ENCODE peak calls at places on chromosome 18, in four cellular contexts. T is HepG2, M is GM12878, U is K562. O is an unnamed sample.

GRCh38 chr18:63292844-63293683 is 26.5 kb downstream of the BCL2 start:
- DNase-seq in T (no peak), U (no peak), M (no peak), O (no peak)

GRCh38 chr18:47075098-47075883 is 39.9 kb upstream of the ELOA2 start:
- DNase-seq in U (no peak), T (no peak), M (no peak), O (no peak)

GRCh38 chr18:63363951-63364350 is 3.1 kb downstream of the KDSR start:
- DNase-seq in U (no peak), T (no peak), M (no peak), O (no peak)

GRCh38 chr18:36610716-36611115 is 218.1 kb downstream of the TPGS2 start:
- DNase-seq in T (no peak), M (no peak), U (no peak), O (no peak)

GRCh38 chr18:7735194-7735593 is 168.1 kb downstream of the PTPRM start:
- DNase-seq in T (no peak), U (no peak), M (no peak), O (no peak)

GRCh38 chr18:55401638-55402191 is 186.3 kb downstream of the TCF4 start:
- DNase-seq in T (peak), U (no peak), M (no peak), O (no peak)

GRCh38 chr18:8616026-8616401 is 6.8 kb downstream of the RAB12 start:
- DNase-seq in M (no peak), T (peak), U (no peak), O (no peak)

GRCh38 chr18:63762518-63762917 is 12.7 kb upstream of the SERPINB7 start:
- DNase-seq in M (no peak), T (no peak), U (no peak), O (no peak)

GRCh38 chr18:45049548-45050307 is 369.0 kb downstream of the SETBP1 start:
- DNase-seq in U (no peak), T (no peak), M (no peak), O (no peak)

GRCh38 chr18:48835745-48836191 is 115.0 kb downstream of the SMAD7 start:
- DNase-seq in T (no peak), M (no peak), U (no peak), O (no peak)

GRCh38 chr18:48833701-48834394 is 116.9 kb downstream of the SMAD7 start:
- DNase-seq in U (no peak), T (no peak), M (no peak), O (no peak)

GRCh38 chr18:48832961-48833700 is 117.6 kb downstream of the SMAD7 start:
- DNase-seq in T (no peak), M (no peak), U (no peak), O (peak)

GRCh38 chr18:48835119-48835518 is 115.6 kb downstream of the SMAD7 start:
- DNase-seq in U (no peak), T (no peak), M (no peak), O (no peak)

DNA sequence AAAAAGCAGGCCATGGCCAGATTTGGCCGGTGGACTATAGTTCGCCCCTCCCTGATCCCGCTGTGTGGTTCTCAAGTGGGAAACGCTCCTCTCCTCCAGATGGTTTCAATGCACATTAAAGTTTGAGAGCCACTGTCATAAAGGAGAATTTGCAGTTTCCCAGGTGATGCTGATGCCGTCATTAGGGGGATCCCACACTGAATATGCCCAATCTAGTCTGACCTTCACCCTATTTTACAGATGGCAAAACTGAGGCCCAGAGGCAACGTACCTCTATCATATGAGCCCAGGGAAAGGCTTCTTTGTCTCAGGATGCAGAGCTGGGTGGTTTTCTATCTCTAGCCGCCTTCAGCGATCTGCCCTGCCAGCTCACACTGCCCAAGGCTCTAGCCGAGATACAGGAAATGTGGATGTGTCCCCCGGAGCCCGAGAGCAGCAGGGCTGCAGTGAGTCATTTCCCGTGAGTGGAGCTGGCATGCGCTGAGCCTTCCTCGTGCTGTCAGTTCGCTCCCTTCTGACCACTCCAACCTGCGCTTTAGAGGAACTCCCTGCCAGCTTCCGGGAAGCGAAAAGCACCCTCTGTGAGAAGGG is 116.2 kb downstream of the SMAD7 start:
- DNase-seq in M (peak), T (no peak), U (no peak), O (no peak)
- TF ChIP-seq BRCA1 in M (no peak), T (no peak), U (no peak), O (no peak)

GRCh38 chr18:22544626-22545025 is 126.9 kb upstream of the CTAGE1 start:
- DNase-seq in T (no peak), U (no peak), M (no peak), O (no peak)

GRCh38 chr18:22541232-22541631 is 123.5 kb upstream of the CTAGE1 start:
- DNase-seq in M (no peak), U (no peak), T (peak), O (no peak)

GRCh38 chr18:22542400-22542835 is 124.7 kb upstream of the CTAGE1 start:
- DNase-seq in M (no peak), T (peak), U (no peak), O (no peak)

GRCh38 chr18:22545091-22545795 is 127.5 kb upstream of the CTAGE1 start:
- DNase-seq in T (no peak), M (no peak), U (no peak), O (no peak)

GRCh38 chr18:22543764-22544163 is 126.0 kb upstream of the CTAGE1 start:
- DNase-seq in T (no peak), M (no peak), U (no peak), O (no peak)
- TF ChIP-seq BRCA1 in T (no peak), M (no peak), U (no peak), O (no peak)

DNA sequence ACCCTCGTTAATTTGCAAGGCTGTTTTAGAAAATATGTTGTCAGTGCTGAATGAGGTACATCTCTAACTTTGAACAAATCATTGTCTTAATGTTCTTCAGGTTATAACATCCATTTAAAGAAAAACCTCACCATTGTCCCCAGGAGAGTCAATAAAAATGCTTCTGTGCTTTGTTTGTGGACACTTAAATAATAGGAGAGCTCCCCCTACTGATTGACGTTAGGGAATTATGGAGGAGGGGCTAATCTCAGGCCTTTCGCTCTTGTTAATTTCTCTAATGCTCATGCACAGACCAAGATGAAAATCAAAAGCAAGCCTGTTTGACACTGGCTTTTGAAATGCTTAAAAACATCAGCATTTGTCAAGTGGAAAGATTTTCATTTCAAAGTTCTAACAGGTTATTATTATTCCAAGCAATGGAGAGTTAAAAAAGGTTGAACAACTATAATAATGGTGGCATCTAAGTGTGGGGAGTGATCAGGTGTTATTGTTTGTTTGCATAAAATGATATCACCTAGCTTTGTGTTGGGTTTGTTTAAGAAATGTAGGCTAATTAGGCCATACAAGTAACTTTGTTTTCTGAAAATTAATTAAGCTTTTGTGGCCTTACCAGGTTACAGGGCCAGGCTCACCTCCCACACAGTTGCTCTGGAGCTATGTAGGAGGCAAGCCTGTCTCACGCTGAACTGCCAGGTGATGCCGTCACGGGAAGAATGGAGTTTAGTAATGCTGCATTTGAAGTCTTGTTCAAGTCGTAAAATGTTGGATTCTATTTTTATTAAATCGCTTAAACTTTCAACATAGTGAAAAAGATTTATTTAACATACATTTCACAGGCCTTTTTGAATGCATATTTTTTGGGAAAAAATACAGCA is 51.7 kb upstream of the SMIM21 start:
- DNase-seq in T (peak), M (peak), U (peak), O (no peak)
- TF ChIP-seq BRCA1 in T (no peak), M (no peak), U (no peak), O (no peak)

GRCh38 chr18:2588666-2589344 is 17.4 kb downstream of the NDC80 start:
- DNase-seq in U (no peak), T (no peak), M (no peak), O (no peak)
- TF ChIP-seq BRCA1 in U (no peak), T (no peak), M (no peak), O (no peak)

DNA sequence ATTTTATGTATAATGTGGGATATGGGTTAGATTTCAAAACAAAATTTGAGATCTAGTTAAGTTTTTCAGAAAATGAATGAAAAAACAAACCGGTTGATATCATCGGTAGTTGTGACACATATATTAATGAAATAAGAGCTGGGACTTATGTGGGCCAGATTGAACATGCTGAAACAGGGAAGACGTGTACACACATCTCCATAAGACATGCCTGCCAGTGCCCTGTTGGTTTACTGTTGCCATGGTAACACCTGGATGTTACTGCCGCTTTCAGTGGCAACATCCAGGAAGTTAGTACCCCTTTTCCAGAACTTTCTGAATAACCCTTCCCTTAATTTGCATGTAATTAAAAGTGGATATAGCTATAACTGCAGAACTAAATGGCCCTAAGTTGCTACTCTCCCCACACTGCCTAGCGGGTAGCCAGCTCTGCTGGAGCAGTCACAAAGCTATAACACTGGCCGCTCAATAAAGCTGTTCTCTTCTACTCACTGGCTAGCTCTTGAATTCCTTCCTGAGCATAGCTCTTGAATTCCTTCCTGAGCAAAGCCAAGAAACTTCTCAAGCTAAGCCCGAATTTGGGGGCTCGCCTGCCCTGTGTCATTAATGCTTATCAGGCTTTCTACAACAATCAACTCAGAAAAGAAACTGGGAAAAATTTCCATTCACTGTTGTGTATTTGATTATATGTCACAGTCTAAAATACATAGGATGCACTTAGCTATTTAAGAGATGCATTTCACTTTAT is 776.3 kb upstream of the CDH7 start:
- DNase-seq in M (no peak), U (no peak), T (no peak), O (no peak)
- TF ChIP-seq BRCA1 in M (no peak), U (no peak), T (no peak), O (no peak)

GRCh38 chr18:76490701-76491171 is 4.3 kb downstream of the ZNF516 start:
- DNase-seq in U (no peak), M (no peak), T (no peak), O (no peak)
- TF ChIP-seq BRCA1 in U (no peak), M (no peak), T (no peak), O (no peak)

GRCh38 chr18:10579079-10579867 is 53.4 kb downstream of the NAPG start:
- DNase-seq in M (no peak), T (no peak), U (no peak), O (no peak)

GRCh38 chr18:10580215-10580614 is 54.4 kb downstream of the NAPG start:
- DNase-seq in U (no peak), M (no peak), T (no peak), O (no peak)
- TF ChIP-seq BRCA1 in U (no peak), M (no peak), T (no peak), O (no peak)

GRCh38 chr18:48934708-48935432 is 15.9 kb downstream of the SMAD7 start:
- DNase-seq in M (peak), U (no peak), T (no peak), O (no peak)

GRCh38 chr18:48932822-48933510 is 17.8 kb downstream of the SMAD7 start:
- DNase-seq in U (peak), M (no peak), T (no peak), O (no peak)

GRCh38 chr18:48933578-48934399 is 17.0 kb downstream of the SMAD7 start:
- DNase-seq in U (peak), T (no peak), M (no peak), O (no peak)

GRCh38 chr18:48934400-48934707 is 16.4 kb downstream of the SMAD7 start:
- DNase-seq in U (no peak), M (no peak), T (no peak), O (no peak)

DNA sequence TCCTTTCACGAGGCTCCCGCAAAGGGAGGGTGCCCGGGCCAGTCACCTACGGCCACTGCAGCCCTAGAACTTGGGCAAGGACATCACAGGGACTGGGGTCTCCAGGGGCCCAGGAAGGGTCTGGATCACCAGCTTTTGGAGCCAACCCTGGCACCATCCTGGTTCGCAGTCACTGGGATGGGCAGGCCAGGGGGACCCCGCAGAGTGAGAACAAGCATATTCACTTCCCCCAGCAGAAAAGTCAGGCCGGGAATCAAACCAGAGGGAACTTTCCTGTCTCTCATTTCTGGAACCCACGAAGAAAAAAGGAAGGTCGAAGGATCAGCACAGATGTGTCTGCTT is 15.4 kb downstream of the SMAD7 start:
- DNase-seq in M (no peak), T (no peak), U (no peak), O (no peak)
- TF ChIP-seq BRCA1 in M (no peak), T (no peak), U (no peak), O (no peak)

GRCh38 chr18:67232406-67232805 is 284.1 kb downstream of the DSEL start:
- DNase-seq in M (no peak), T (no peak), U (no peak), O (peak)
- TF ChIP-seq BRCA1 in M (no peak), T (no peak), U (no peak), O (no peak)

O was measured in H1.